ENCODE peak calls at places on chromosomes 3 and 15, in four cellular contexts. Q, I, R and F are unnamed samples.
A peak's percentile ranks its signal among the peaks of the same experiment; 100 is the strongest.

GRCh38 chr15:40934457-40934856 is 5.3 kb downstream of the DLL4 start:
- DNase-seq in R (no peak), I (no peak), Q (no peak), F (no peak)

GRCh38 chr15:44438402-44438801 is 11.0 kb downstream of the CTDSPL2 start:
- DNase-seq in Q (no peak), R (no peak), I (no peak), F (no peak)

GRCh38 chr3:150635526-150635925 is 32.4 kb downstream of the SELENOT start:
- DNase-seq in R (peak; percentile 18), Q (no peak), I (no peak), F (no peak)

GRCh38 chr3:182651461-182651860 is 141.8 kb upstream of the ATP11B start:
- DNase-seq in R (no peak), Q (no peak), I (no peak), F (no peak)

GRCh38 chr15:71335591-71335990 is 220.3 kb downstream of the THSD4 start:
- DNase-seq in Q (no peak), R (no peak), I (no peak), F (no peak)

GRCh38 chr15:62928996-62929350 is 113.6 kb upstream of the TPM1 start:
- DNase-seq in Q (no peak), I (no peak), R (no peak), F (no peak)

GRCh38 chr3:180325533-180325932 is 276.4 kb upstream of the TTC14 start:
- DNase-seq in R (no peak), Q (no peak), I (no peak), F (no peak)

GRCh38 chr3:127673191-127674098 is 693 bp downstream of the ABTB1 start:
- DNase-seq in I (peak; percentile 61), R (peak; percentile 72), Q (no peak), F (peak; percentile 78)

GRCh38 chr15:69758810-69759410 is 306.3 kb downstream of the RPLP1 start:
- DNase-seq in Q (peak; percentile 13), I (peak; percentile 64), R (peak; percentile 84), F (no peak)

GRCh38 chr15:75945953-75946352 is 42.3 kb downstream of the FBXO22 start:
- DNase-seq in R (peak; percentile 65), I (no peak), Q (no peak), F (no peak)

GRCh38 chr3:142502187-142502985 is 54.5 kb upstream of the XRN1 start:
- DNase-seq in I (no peak), Q (no peak), R (no peak), F (no peak)

GRCh38 chr15:77553257-77553656 is 79.5 kb downstream of the LINGO1 start:
- DNase-seq in Q (no peak), R (no peak), I (no peak), F (no peak)

GRCh38 chr15:38176155-38176554 is 76.5 kb upstream of the SPRED1 start:
- DNase-seq in R (peak; percentile 74), I (no peak), Q (no peak), F (no peak)

GRCh38 chr3:181623924-181624694 is 87.6 kb upstream of the SOX2 start:
- DNase-seq in I (no peak), R (peak; percentile 6), Q (no peak), F (no peak)

GRCh38 chr15:50786871-50787270 is 21.4 kb upstream of the SPPL2A start:
- DNase-seq in Q (no peak), R (no peak), I (no peak), F (no peak)

GRCh38 chr15:52651868-52652267 is 27.3 kb downstream of the ATOSA start:
- DNase-seq in R (peak; percentile 95), Q (peak; percentile 72), I (peak; percentile 42), F (peak; percentile 77)

GRCh38 chr15:66115568-66116206 is 137.9 kb downstream of the MEGF11 start:
- DNase-seq in Q (no peak), R (no peak), I (no peak), F (no peak)

GRCh38 chr3:190676477-190676876 is 162.6 kb downstream of the IL1RAP start:
- DNase-seq in R (no peak), I (no peak), Q (no peak), F (no peak)

GRCh38 chr3:139533781-139534443 is 5.6 kb downstream of the RBP1 start:
- DNase-seq in I (no peak), Q (no peak), R (peak; percentile 69), F (no peak)

GRCh38 chr3:81864273-81864672 is 102.8 kb upstream of the GBE1 start:
- DNase-seq in R (peak; percentile 54), Q (no peak), I (no peak), F (no peak)

GRCh38 chr3:169237181-169237580 is 426.3 kb downstream of the MECOM start:
- DNase-seq in R (peak; percentile 46), I (no peak), Q (no peak), F (no peak)

GRCh38 chr3:57787867-57788623 is 31.9 kb downstream of the SLMAP start:
- DNase-seq in R (peak; percentile 34), I (no peak), Q (no peak), F (no peak)

GRCh38 chr15:93034512-93034911 is 54.5 kb downstream of the RGMA start:
- DNase-seq in R (no peak), Q (no peak), I (peak; percentile 9), F (peak; percentile 54)

GRCh38 chr15:58043192-58043903 is 22.2 kb downstream of the ALDH1A2 start:
- DNase-seq in Q (peak; percentile 27), R (peak; percentile 76), I (peak; percentile 66), F (no peak)

GRCh38 chr15:70528270-70528706 is 235.1 kb downstream of the UACA start:
- DNase-seq in Q (no peak), R (peak; percentile 79), I (peak; percentile 55), F (peak; percentile 59)

GRCh38 chr3:172520332-172520831 is 2.8 kb downstream of the TNFSF10 start:
- DNase-seq in Q (peak; percentile 14), I (no peak), R (peak; percentile 29), F (no peak)

GRCh38 chr3:196640501-196640968 is 1.0 kb downstream of the NRROS start:
- DNase-seq in R (no peak), Q (no peak), I (no peak), F (no peak)

GRCh38 chr15:38769492-38769891 is 204.9 kb upstream of the RASGRP1 start:
- DNase-seq in R (no peak), I (no peak), Q (no peak), F (no peak)

GRCh38 chr3:8318002-8318649 is 183.5 kb upstream of the LMCD1 start:
- DNase-seq in Q (no peak), R (no peak), I (no peak), F (no peak)

GRCh38 chr15:95912280-95912625 is 418.2 kb upstream of the NR2F2 start:
- DNase-seq in Q (no peak), I (no peak), R (no peak), F (no peak)

GRCh38 chr3:12424635-12425319 is 59.5 kb upstream of the TSEN2 start:
- DNase-seq in R (peak; percentile 62), Q (no peak), I (no peak), F (no peak)

DNA sequence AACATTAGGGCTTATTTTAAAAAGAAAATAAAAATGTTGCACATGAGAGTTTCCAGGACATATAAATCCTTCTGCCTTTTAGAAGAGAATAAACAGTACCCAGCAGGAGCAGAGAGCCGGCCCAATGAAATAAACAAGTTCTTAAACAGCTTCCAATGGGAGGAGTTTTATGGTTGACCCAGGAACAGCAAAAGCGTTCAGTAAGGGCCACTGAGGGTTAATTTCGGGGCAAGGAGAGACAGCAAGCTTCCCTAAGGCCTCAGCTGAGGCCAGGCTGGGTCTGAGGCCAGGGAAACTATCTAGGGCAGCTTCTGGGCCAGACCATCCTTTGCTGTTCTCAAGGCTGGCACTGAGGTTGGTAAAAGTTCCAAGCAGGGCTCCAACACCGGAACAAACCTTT is 3.4 kb downstream of the PDZRN3 start:
- DNase-seq in I (no peak), Q (peak; percentile 24), R (no peak), F (no peak)
- H3K4me3 ChIP-seq in I (peak overlapping the region; percentile 64), Q (peak overlapping the region; percentile 78), R (peak overlapping the region; percentile 61), F (peak overlapping the region; percentile 84)

DNA sequence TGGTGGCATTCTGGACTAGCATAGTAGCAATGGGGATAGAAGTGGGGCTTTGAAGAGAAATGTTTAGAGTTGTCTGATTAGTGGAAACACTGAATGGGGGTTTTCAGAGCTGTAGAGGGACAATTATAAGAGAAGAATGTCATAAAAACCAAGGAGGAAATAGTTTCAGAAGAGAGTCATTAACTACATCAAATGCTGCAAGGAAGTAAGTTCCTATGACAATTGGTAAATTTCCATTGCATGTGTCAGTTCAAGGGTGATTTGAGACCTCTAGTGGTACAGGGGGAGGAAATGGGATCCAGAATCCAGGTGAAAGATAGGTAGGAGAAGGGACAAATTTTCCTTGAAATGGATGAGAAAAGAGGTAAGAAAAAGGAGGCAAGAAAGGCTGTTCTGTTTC is 68.3 kb upstream of the TBC1D5 start:
- DNase-seq in I (no peak), Q (no peak), R (peak; percentile 21), F (no peak)
- TF ChIP-seq CTCF in I (no peak), Q (peak; percentile 16), R (peak; percentile 26), F (no peak)

DNA sequence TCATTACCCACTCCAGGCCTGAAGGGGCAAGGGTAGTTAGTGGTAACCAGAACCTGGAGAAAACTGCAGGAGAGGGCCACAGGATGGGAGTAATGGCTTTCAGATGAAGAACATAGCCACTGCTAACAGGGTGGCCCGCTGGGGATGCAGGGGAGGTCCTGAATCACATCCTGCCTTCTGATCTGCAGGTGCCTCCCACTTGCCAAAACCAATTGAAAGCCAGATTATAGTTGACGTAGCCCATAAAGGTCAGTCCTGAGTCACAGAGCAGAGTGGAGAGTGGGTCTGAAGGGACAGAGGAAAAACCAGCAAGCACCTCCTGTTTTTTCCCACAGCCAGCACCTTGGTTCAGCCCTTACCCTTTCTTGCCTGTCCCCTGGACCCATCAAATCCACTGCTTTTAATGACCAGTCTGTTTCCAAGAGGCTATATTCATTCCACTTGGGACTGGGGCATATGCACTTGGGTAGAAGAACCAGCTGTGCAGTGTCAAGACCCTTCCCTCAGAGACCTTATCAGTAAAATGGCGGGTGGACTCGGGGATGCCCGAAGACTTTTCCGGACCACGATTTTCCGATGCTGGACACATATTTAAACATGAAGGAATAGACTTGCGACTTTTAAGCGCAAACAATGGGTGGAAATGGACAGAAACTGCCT is 605 bp upstream of the SLC35G2 start:
- DNase-seq in R (peak; percentile 85), I (peak; percentile 26), Q (no peak), F (peak; percentile 79)
- H3K27ac ChIP-seq in R (no peak overlapping the region), I (peak overlapping the region; percentile 23), Q (peak overlapping the region; percentile 62), F (peak overlapping the region; percentile 67)

GRCh38 chr3:44339990-44340389 is 1.4 kb downstream of the TCAIM start:
- DNase-seq in Q (no peak), I (no peak), R (no peak), F (no peak)
- H3K4me3 ChIP-seq in Q (peak overlapping the region; percentile 68), I (peak overlapping the region; percentile 71), R (peak overlapping the region; percentile 48), F (peak overlapping the region; percentile 88)